ENCODE peak calls at places on chromosomes 1 and 21, in ten cellular contexts. R, V, N, D, G, C, H, U, O and T are unnamed samples.

GRCh38 chr21:44813727-44814126 is 4.1 kb downstream of the SUMO3 start:
- DNase-seq in C (no peak), U (no peak), R (no peak), D (no peak), H (no peak), N (no peak), V (no peak), G (no peak), O (no peak), T (no peak)

GRCh38 chr1:30138891-30139290 is 584.5 kb downstream of the MATN1 start:
- DNase-seq in U (no peak), C (no peak), V (no peak), R (no peak), D (no peak), O (no peak), N (no peak), G (no peak), H (no peak), T (no peak)

GRCh38 chr1:63135174-63135512 is 187.2 kb upstream of the FOXD3 start:
- DNase-seq in O (no peak), D (no peak), G (no peak), N (no peak), C (no peak), H (no peak), V (no peak), U (no peak), R (no peak), T (no peak)

GRCh38 chr1:65208577-65208976 is 60.6 kb downstream of the AK4 start:
- DNase-seq in R (peak; percentile 35), V (no peak), O (peak; percentile 59), N (no peak), U (no peak), H (no peak), D (no peak), C (no peak), G (no peak), T (peak; percentile 34)

GRCh38 chr1:201539561-201540404 is 856 bp downstream of the NAV1 start:
- DNase-seq in O (peak; percentile 89), C (no peak), V (peak; percentile 91), D (no peak), U (no peak), N (no peak), H (peak; percentile 52), R (peak; percentile 90), G (peak; percentile 37), T (peak; percentile 86)

GRCh38 chr1:23664837-23665795 is 26.5 kb upstream of the RPL11 start:
- DNase-seq in N (no peak), C (no peak), G (peak; percentile 66), U (no peak), V (peak; percentile 69), D (peak; percentile 34), O (no peak), H (peak; percentile 25), R (no peak), T (peak; percentile 40)

GRCh38 chr1:4637616-4638346 is 16.6 kb upstream of the AJAP1 start:
- DNase-seq in R (no peak), U (no peak), O (no peak), V (no peak), H (no peak), C (no peak), D (no peak), N (no peak), G (no peak), T (no peak)

GRCh38 chr1:234437423-234438171 is 41.4 kb downstream of the TARBP1 start:
- DNase-seq in D (no peak), H (no peak), C (no peak), V (no peak), N (no peak), G (no peak), R (no peak), O (no peak), U (no peak), T (peak; percentile 84)